ENCODE peak calls at places on chromosomes 11 and 22, in five cellular contexts. M is PC-9; Q is CD8-positive, alpha-beta T cell; K is dorsolateral prefrontal cortex; X is fibroblast of villous mesenchyme. J is an unnamed sample.

GRCh38 chr22:32723632-32724031 is 77.9 kb upstream of the TIMP3 start:
- DNase-seq in M (peak), Q (peak), K (no peak), X (peak), J (no peak)

GRCh38 chr22:44595841-44596341 is 97.9 kb upstream of the RTL6 start:
- DNase-seq in M (no peak), Q (no peak), K (no peak), X (peak), J (no peak)

GRCh38 chr11:1994121-1994520 is 3.5 kb downstream of the H19 start:
- DNase-seq in M (no peak), Q (peak), K (no peak), X (no peak), J (no peak)

GRCh38 chr11:134761361-134761760 is 349.3 kb upstream of the B3GAT1 start:
- DNase-seq in M (no peak), Q (no peak), K (no peak), X (no peak), J (no peak)

GRCh38 chr11:61054513-61054912 is 47.8 kb upstream of the CD5 start:
- DNase-seq in M (no peak), Q (no peak), K (no peak), X (no peak), J (no peak)

GRCh38 chr11:119373917-119374631 is 7.4 kb downstream of the USP2 start:
- DNase-seq in M (peak), Q (no peak), K (peak), X (peak), J (no peak)

GRCh38 chr11:35721576-35722341 is 59.2 kb downstream of the TRIM44 start:
- DNase-seq in M (no peak), Q (no peak), K (no peak), X (no peak), J (no peak)

GRCh38 chr11:76688146-76688545 is 17.6 kb upstream of the LRRC32 start:
- DNase-seq in M (no peak), Q (no peak), K (no peak), X (no peak), J (no peak)

GRCh38 chr22:42688241-42688913 is 32.3 kb downstream of the A4GALT start:
- DNase-seq in M (peak), Q (no peak), K (peak), X (peak), J (no peak)

GRCh38 chr22:36356708-36357694 is 30.8 kb downstream of the MYH9 start:
- DNase-seq in M (no peak), Q (no peak), K (no peak), X (no peak), J (no peak)

GRCh38 chr11:9943346-9944110 is 279.7 kb downstream of the SWAP70 start:
- DNase-seq in M (no peak), Q (no peak), K (no peak), X (peak), J (no peak)

GRCh38 chr11:124834526-124835190 is 30.6 kb upstream of the ROBO3 start:
- DNase-seq in M (no peak), Q (no peak), K (no peak), X (no peak), J (no peak)

GRCh38 chr11:118530683-118531596 is at the start of gene TMEM25:
- DNase-seq in M (peak), Q (peak), K (peak), X (peak), J (no peak)

GRCh38 chr11:72673943-72674828 is at the start of gene PDE2A:
- DNase-seq in M (no peak), Q (no peak), K (no peak), X (no peak), J (no peak)

GRCh38 chr22:24433868-24434471 is 6.6 kb downstream of the ADORA2A start:
- DNase-seq in M (no peak), Q (no peak), K (no peak), X (no peak), J (peak)

GRCh38 chr11:96096360-96096759 is 172.5 kb upstream of the MTMR2 start:
- DNase-seq in M (no peak), Q (no peak), K (no peak), X (no peak), J (no peak)

GRCh38 chr11:777288-778255 is at the start of gene GATD1:
- DNase-seq in M (peak), Q (peak), K (peak), X (peak), J (peak)

GRCh38 chr11:316031-316701 is 2.3 kb downstream of the IFITM1 start:
- DNase-seq in M (no peak), Q (peak), K (no peak), X (peak), J (peak)

GRCh38 chr11:12719221-12719620 is 45.0 kb downstream of the TEAD1 start:
- DNase-seq in M (no peak), Q (no peak), K (no peak), X (peak), J (no peak)

GRCh38 chr11:128503231-128503991 is 83.9 kb downstream of the ETS1 start:
- DNase-seq in M (no peak), Q (no peak), K (no peak), X (peak), J (no peak)

GRCh38 chr11:46681814-46682213 is 18.6 kb downstream of the ARHGAP1 start:
- DNase-seq in M (no peak), Q (no peak), K (no peak), X (no peak), J (no peak)
- TF ChIP-seq CTCF in M (no peak), Q (no peak), K (no peak), X (no peak), J (no peak)

GRCh38 chr11:71251761-71252433 is 480 bp downstream of the SHANK2 start:
- DNase-seq in M (peak), Q (no peak), K (no peak), X (no peak), J (no peak)
- TF ChIP-seq CTCF in M (peak), Q (no peak), K (peak), X (peak), J (peak)

DNA sequence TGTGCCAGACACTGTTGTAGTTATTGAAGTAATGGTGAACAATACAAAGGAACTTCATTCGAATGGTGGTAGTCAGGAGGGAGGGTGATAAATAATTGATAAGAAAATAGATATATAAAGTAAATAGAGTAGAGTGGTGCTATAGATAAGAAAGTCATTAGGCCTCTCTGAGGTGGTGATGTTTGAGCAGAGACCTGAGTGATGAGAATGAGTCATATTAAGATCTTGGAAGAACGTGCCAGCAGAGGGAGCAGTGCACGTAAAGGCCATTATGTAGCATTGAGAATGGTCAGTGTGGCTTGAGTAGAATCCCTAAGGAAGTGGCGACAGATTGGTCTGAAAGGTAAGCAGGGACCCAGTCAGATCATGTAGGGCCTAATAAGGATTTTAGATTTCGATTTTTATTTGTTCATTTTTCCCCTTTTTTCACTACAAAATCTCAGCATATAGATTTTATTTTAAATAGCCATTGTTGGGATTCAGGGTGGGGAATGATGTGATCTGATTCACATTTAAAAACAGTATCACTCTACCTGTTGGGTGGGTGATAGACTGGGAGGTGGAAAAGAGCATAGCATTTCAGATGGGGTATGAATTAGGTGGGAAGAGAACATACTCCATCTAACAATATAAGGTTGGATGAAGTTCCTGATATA is 44.7 kb downstream of the CCDC90B start:
- DNase-seq in M (peak), Q (no peak), K (no peak), X (peak), J (no peak)
- TF ChIP-seq CTCF in M (peak), Q (no peak), K (no peak), X (peak), J (peak)

DNA sequence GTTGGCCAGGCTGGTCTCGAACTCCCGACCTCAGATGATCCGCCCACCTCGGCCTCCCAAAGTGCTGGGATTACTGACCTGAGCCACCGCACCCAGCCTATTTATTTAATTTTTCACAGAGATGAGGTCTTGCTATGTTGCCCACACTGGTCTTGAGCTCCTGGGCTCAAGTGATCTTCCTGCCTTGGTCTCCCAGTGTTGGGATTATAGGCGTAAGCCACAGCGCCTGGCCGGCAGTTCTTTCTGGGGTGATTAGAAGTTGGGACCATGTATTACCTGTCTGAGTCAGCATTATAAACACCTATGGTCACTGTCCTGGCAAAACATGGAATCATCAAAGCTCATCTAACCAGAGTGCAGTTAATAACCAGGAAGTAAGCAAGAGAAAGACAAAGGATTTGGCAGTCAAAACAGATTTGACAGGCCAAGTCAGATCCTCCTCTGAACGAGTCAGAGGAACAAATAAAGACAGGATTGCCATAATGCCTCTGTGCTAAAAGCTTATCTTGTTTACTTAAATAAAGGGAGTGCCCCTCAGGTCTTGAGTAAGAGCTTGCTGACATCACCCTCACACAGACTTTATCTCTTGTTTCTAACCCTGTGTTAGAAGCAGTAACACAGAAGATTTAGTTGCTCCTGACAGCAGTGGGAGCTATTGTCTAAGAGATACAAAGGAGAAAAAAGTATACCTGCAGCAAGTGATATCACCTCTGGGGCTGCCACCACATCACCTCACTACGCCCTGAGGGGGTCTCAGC is 3.7 kb downstream of the SERPIND1 start:
- DNase-seq in M (peak), Q (no peak), K (no peak), X (peak), J (no peak)
- TF ChIP-seq CTCF in M (no peak), Q (no peak), K (no peak), X (no peak), J (no peak)

J was measured in chondrocyte.